ENCODE peak calls at places on chromosomes 4 and X, in nine cellular contexts. B is Peyer's patch, M is colonic mucosa, Y is heart left ventricle, T is epithelial cell of esophagus, R is testis, X is PC-9, C is fibroblast of pulmonary artery, P is prostate gland. G is an unnamed sample.

GRCh38 chr4:27005512-27006246 is 145.0 kb downstream of the STIM2 start:
- DNase-seq in B (no peak), M (no peak), Y (no peak), T (peak; percentile 77), R (no peak), X (no peak), C (peak; percentile 82), P (no peak), G (no peak)

GRCh38 chr4:37970702-37971101 is 10.5 kb downstream of the PTTG2 start:
- DNase-seq in B (peak; percentile 59), M (peak; percentile 85), Y (peak; percentile 76), T (peak; percentile 88), R (peak; percentile 25), X (peak; percentile 63), C (peak; percentile 44), P (peak; percentile 35), G (no peak)

GRCh38 chrX:49701323-49701722 is 5.5 kb upstream of the PAGE1 start:
- DNase-seq in B (no peak), M (no peak), Y (no peak), T (no peak), R (no peak), X (no peak), C (no peak), P (no peak), G (no peak)

GRCh38 chr4:166309286-166309685 is 436.2 kb downstream of the TLL1 start:
- DNase-seq in B (no peak), M (no peak), Y (no peak), T (no peak), R (no peak), X (no peak), C (no peak), P (no peak), G (no peak)

GRCh38 chr4:113760852-113761681 is 471 bp downstream of the CAMK2D start:
- DNase-seq in B (peak; percentile 61), M (peak; percentile 86), Y (peak; percentile 85), T (peak; percentile 52), R (peak; percentile 82), X (peak; percentile 50), C (peak; percentile 89), P (peak; percentile 67), G (no peak)

GRCh38 chr4:66949424-66949823 is 595.9 kb downstream of the CENPC start:
- DNase-seq in B (no peak), M (no peak), Y (no peak), T (no peak), R (no peak), X (no peak), C (no peak), P (no peak), G (no peak)

GRCh38 chr4:182307746-182308145 is 64.5 kb downstream of the TENM3 start:
- DNase-seq in B (no peak), M (no peak), Y (no peak), T (peak; percentile 92), R (peak; percentile 20), X (no peak), C (peak; percentile 86), P (no peak), G (peak; percentile 95)

GRCh38 chr4:158811704-158812103 is 42.9 kb downstream of the FNIP2 start:
- DNase-seq in B (no peak), M (peak; percentile 55), Y (no peak), T (peak; percentile 50), R (no peak), X (no peak), C (peak; percentile 46), P (no peak), G (no peak)

GRCh38 chr4:3765271-3766206 is 646 bp upstream of the ADRA2C start:
- DNase-seq in B (no peak), M (peak; percentile 26), Y (peak; percentile 42), T (peak; percentile 41), R (peak; percentile 58), X (no peak), C (peak; percentile 13), P (no peak), G (no peak)

GRCh38 chr4:185257086-185257485 is 47.7 kb downstream of the SNX25 start:
- DNase-seq in B (no peak), M (no peak), Y (no peak), T (no peak), R (no peak), X (no peak), C (no peak), P (no peak), G (no peak)

GRCh38 chr4:121189811-121190210 is 25.7 kb upstream of the TNIP3 start:
- DNase-seq in B (peak; percentile 43), M (no peak), Y (no peak), T (no peak), R (no peak), X (no peak), C (no peak), P (no peak), G (no peak)

GRCh38 chr4:6549445-6549844 is 25.5 kb upstream of the MAN2B2 start:
- DNase-seq in B (no peak), M (no peak), Y (no peak), T (no peak), R (no peak), X (no peak), C (no peak), P (no peak), G (no peak)

GRCh38 chr4:74308215-74308614 is at the start of gene EPGN:
- DNase-seq in B (no peak), M (no peak), Y (no peak), T (peak; percentile 81), R (no peak), X (peak; percentile 29), C (peak; percentile 38), P (peak; percentile 35), G (no peak)

GRCh38 chrX:155966876-155967275 is 30.6 kb upstream of the IL9R start:
- DNase-seq in B (no peak), M (no peak), Y (no peak), T (peak; percentile 11), R (peak; percentile 17), X (peak; percentile 18), C (peak; percentile 7), P (no peak), G (no peak)

GRCh38 chrX:148417934-148418333 is 82.5 kb upstream of the AFF2 start:
- DNase-seq in B (no peak), M (no peak), Y (no peak), T (peak; percentile 0), R (no peak), X (no peak), C (no peak), P (no peak), G (no peak)

GRCh38 chrX:113157496-113157895 is 316.9 kb upstream of the AMOT start:
- DNase-seq in B (no peak), M (no peak), Y (no peak), T (no peak), R (no peak), X (no peak), C (no peak), P (no peak), G (no peak)

GRCh38 chr4:81366786-81367185 is 104.9 kb downstream of the RASGEF1B start:
- DNase-seq in B (no peak), M (no peak), Y (no peak), T (no peak), R (no peak), X (no peak), C (no peak), P (no peak), G (no peak)

GRCh38 chr4:183936574-183937335 is 31.6 kb downstream of the STOX2 start:
- DNase-seq in B (no peak), M (no peak), Y (no peak), T (peak; percentile 66), R (no peak), X (no peak), C (no peak), P (no peak), G (no peak)

GRCh38 chrX:103513476-103514108 is 5.7 kb downstream of the RAB40A start:
- DNase-seq in B (no peak), M (no peak), Y (no peak), T (peak; percentile 53), R (no peak), X (no peak), C (peak; percentile 61), P (no peak), G (no peak)

GRCh38 chrX:137032841-137033773 is 688 bp downstream of the GPR101 start:
- DNase-seq in B (no peak), M (no peak), Y (no peak), T (no peak), R (no peak), X (no peak), C (no peak), P (no peak), G (no peak)
- H3K4me3 ChIP-seq in B (no peak overlapping the region), M (no peak overlapping the region), Y (no peak overlapping the region), T (no peak overlapping the region), R (no peak overlapping the region), X (no peak overlapping the region), C (no peak overlapping the region), P (no peak overlapping the region), G (no peak overlapping the region)

GRCh38 chr4:9920029-9920428 is 101.3 kb downstream of the SLC2A9 start:
- DNase-seq in B (no peak), M (no peak), Y (no peak), T (no peak), R (no peak), X (no peak), C (no peak), P (no peak), G (no peak)
- TF ChIP-seq CTCF in B (no peak), M (no peak), Y (no peak), T (no peak), R (no peak), X (no peak), C (no peak), P (no peak), G (no peak)

GRCh38 chr4:143336828-143337599 is at the start of gene GAB1:
- DNase-seq in B (peak; percentile 25), M (peak; percentile 82), Y (peak; percentile 84), T (peak; percentile 81), R (peak; percentile 81), X (peak; percentile 67), C (peak; percentile 82), P (peak; percentile 68), G (no peak)

GRCh38 chr4:143335979-143336827 is 473 bp upstream of the GAB1 start:
- DNase-seq in B (peak; percentile 80), M (peak; percentile 92), Y (peak; percentile 92), T (peak; percentile 86), R (peak; percentile 91), X (peak; percentile 90), C (peak; percentile 93), P (peak; percentile 82), G (peak; percentile 55)

GRCh38 chr4:143339497-143339896 is 2.8 kb downstream of the GAB1 start:
- DNase-seq in B (no peak), M (no peak), Y (no peak), T (no peak), R (no peak), X (no peak), C (no peak), P (no peak), G (no peak)

GRCh38 chr4:143337600-143338287 is 1.1 kb downstream of the GAB1 start:
- DNase-seq in B (peak; percentile 32), M (peak; percentile 88), Y (peak; percentile 67), T (peak; percentile 29), R (peak; percentile 66), X (peak; percentile 17), C (peak; percentile 50), P (peak; percentile 36), G (no peak)

GRCh38 chr4:143338313-143338712 is 1.6 kb downstream of the GAB1 start:
- DNase-seq in B (no peak), M (no peak), Y (no peak), T (no peak), R (no peak), X (no peak), C (no peak), P (no peak), G (no peak)
- H3K4me3 ChIP-seq in B (peak overlapping the region; percentile 74), M (peak overlapping the region; percentile 71), Y (peak overlapping the region; percentile 97), T (peak overlapping the region; percentile 71), R (peak overlapping the region; percentile 96), X (peak overlapping the region; percentile 88), C (peak overlapping the region; percentile 80), P (no peak overlapping the region), G (peak overlapping the region; percentile 57)

GRCh38 chr4:137623013-137623412 is 90.7 kb upstream of the PCDH18 start:
- DNase-seq in B (no peak), M (no peak), Y (no peak), T (no peak), R (no peak), X (no peak), C (no peak), P (no peak), G (no peak)
- TF ChIP-seq CTCF in B (no peak), M (no peak), Y (no peak), T (no peak), R (no peak), X (no peak), C (no peak), P (no peak), G (no peak)